ENCODE peak calls at places on chromosomes 1 and 21, in five cellular contexts. I is ascending aorta; Y is activated CD8-positive, alpha-beta T cell treated with anti-CD3 and anti-CD28 coated beads for 36 hours; V is choroid plexus epithelial cell; D is WERI-Rb-1. L is an unnamed sample.

GRCh38 chr1:12776801-12777557 is 3.4 kb downstream of the PRAMEF12 start:
- DNase-seq in V (no peak), Y (no peak), I (no peak), D (no peak), L (no peak)

GRCh38 chr1:29825941-29826415 is 589.7 kb downstream of the PTPRU start:
- DNase-seq in Y (no peak), V (no peak), D (no peak), I (no peak), L (no peak)

GRCh38 chr1:70874826-70875225 is 172.8 kb downstream of the PTGER3 start:
- DNase-seq in I (no peak), Y (no peak), V (no peak), D (no peak), L (no peak)

GRCh38 chr21:28018741-28019669 is 973.7 kb downstream of the LTN1 start:
- DNase-seq in V (peak; percentile 26), Y (no peak), I (no peak), D (no peak), L (peak; percentile 72)

GRCh38 chr1:210758261-210758660 is 375.7 kb downstream of the KCNH1 start:
- DNase-seq in D (no peak), Y (no peak), I (no peak), V (no peak), L (no peak)

GRCh38 chr1:101376121-101377095 is 139.6 kb downstream of the S1PR1 start:
- DNase-seq in V (no peak), D (no peak), Y (no peak), I (no peak), L (no peak)

GRCh38 chr1:190416239-190416638 is 61.4 kb downstream of the BRINP3 start:
- DNase-seq in I (no peak), V (no peak), Y (no peak), D (no peak), L (peak; percentile 2)

GRCh38 chr1:201740609-201741231 is 88.2 kb upstream of the IPO9 start:
- DNase-seq in Y (no peak), I (no peak), D (no peak), V (peak; percentile 58), L (no peak)

GRCh38 chr1:1260843-1261560 is 12.7 kb downstream of the UBE2J2 start:
- DNase-seq in V (no peak), Y (no peak), I (no peak), D (no peak), L (no peak)

GRCh38 chr1:110190282-110190929 is 19.7 kb upstream of the KCNC4 start:
- DNase-seq in D (no peak), Y (peak; percentile 49), I (no peak), V (no peak), L (no peak)

GRCh38 chr1:82485591-82486369 is 685.0 kb downstream of the ADGRL2 start:
- DNase-seq in Y (no peak), D (no peak), I (no peak), V (peak; percentile 85), L (no peak)

GRCh38 chr1:30537279-30537678 is 186.1 kb downstream of the MATN1 start:
- DNase-seq in Y (no peak), D (no peak), I (no peak), V (no peak), L (no peak)

GRCh38 chr1:9112961-9113880 is 15.7 kb downstream of the GPR157 start:
- DNase-seq in D (no peak), Y (no peak), V (no peak), I (no peak), L (no peak)

GRCh38 chr1:178536844-178537371 is 24.0 kb downstream of the TEX35 start:
- DNase-seq in Y (no peak), I (no peak), V (peak; percentile 99), D (no peak), L (no peak)

GRCh38 chr1:153790996-153791855 is 16.0 kb downstream of the SLC27A3 start:
- DNase-seq in I (no peak), Y (peak; percentile 62), V (peak; percentile 94), D (no peak), L (peak; percentile 93)

GRCh38 chr1:74195339-74195738 is 2.6 kb downstream of the LRRIQ3 start:
- DNase-seq in I (no peak), D (no peak), Y (no peak), V (no peak), L (no peak)

GRCh38 chr1:163824006-163824405 is 502.3 kb downstream of the NUF2 start:
- DNase-seq in Y (no peak), V (peak; percentile 63), I (no peak), D (no peak), L (no peak)

GRCh38 chr1:53324321-53324720 is 3.5 kb downstream of the LRP8 start:
- DNase-seq in I (no peak), D (no peak), V (no peak), Y (no peak), L (no peak)

DNA sequence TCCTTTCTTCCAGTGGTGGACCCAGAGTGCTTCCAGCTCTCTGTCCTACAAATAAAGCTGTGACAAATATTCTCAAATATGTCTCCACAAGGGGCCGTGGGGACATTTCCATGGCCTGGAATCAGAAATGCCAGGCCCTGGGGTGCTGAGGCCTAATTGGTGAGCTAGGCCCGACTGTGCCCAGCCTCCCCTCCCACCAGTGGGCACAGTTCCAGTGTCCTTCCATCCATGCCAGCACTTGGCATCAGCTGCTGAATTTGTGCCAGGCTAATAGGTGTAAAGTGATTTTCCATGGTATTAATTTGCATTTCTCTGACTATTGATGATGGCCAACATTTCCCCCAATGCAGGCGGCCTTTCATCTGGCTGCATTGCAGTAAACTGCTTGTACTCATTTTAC is 48.5 kb upstream of the B3GALT5 start:
- DNase-seq in I (no peak), V (no peak), Y (no peak), D (no peak), L (no peak)
- TF ChIP-seq CTCF in I (no peak), V (no peak), Y (no peak), D (no peak), L (no peak)

DNA sequence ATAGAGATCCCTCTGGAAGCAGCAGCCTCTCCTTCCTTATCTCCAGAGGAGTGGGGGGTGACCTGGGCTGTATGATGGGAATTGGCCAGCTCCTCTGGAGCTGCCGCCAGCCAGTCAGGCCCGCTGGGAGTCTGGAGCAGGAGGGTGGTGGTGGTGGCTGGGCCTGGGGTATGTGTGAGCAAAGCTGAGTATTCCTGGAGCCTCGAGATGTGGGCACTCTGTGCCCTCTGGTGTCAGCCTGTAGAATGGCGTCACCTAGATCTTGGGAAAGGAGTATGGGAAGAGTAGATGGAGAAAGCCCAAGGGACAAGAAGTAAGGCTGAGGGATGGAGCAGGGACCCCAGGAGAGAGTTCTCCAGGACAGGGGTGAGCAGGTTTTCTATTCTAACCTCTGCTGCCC is 16.0 kb downstream of the VANGL2 start:
- DNase-seq in Y (no peak), I (no peak), V (peak; percentile 58), D (peak; percentile 75), L (no peak)
- TF ChIP-seq CTCF in Y (no peak), I (no peak), V (peak; percentile 65), D (peak; percentile 86), L (peak; percentile 21)

DNA sequence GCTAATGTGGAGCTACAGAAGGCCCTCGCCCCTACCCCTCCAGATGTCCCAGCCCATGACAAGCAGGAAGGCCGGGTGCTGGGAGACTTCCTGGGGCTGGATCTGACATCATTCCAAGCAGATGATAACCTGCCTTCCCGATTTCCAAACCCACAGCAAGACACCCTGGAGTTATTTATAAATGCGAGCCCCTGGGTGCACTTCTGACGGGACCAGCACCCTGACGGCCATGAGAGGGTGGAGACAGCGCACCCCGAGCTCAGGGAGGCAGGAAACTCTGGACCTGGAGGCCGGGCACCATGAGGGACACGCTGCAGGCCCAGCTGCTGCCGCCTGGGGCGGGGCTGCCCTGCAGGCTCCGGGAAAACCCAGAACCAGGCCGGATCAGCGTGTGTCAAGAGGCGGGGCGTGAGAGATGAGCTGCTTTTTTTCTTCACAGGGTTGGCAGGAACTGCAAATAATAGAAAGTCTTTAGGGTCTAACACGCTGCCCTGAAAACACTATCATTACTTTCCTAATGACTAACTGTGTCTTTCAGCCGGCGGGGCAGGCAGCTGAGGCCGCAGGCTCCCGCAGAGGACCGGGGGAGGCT is 2.5 kb upstream of the PCBP3 start:
- DNase-seq in Y (no peak), V (peak; percentile 81), D (peak; percentile 90), I (no peak), L (peak; percentile 87)
- TF ChIP-seq CTCF in Y (no peak), V (peak; percentile 44), D (peak; percentile 51), I (no peak), L (peak; percentile 12)

DNA sequence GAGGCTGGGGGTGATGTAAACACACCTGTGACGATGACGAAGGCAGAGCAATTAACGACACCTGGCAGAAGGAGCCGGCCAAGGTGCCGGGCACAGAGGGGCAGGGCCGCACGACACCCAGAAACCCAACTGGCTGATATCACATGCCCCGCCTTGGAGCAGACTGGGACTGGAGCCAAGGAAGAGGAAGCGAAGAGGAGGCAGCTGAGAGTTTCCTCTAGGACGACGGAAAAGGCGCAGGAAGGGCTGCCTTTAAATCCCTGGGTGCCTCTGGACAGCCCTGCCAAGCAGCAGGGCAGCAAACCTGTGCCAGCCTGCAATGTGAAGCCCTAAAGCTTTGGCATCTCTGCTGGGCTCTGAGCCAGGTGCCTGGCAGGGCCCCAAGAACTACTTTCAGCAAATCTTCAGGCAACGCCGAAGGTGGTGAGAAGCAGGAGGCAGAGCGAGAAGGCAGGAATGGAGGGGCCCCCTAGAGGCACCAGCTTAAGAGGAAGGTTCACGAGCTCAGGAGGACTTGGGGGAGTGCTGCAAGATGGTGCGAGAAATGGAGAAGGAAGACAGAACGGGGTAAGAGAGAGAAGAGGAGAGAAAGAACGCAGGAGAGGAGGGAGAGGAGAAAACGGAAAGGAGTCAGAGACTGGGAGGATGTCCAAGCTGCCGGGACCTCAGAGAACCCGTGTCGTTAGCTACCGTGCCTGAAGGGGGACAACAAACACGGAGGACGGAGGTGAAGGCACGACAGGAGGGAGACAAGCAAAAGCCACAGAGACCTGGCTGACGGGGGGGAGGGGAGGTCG is 25.3 kb upstream of the PEF1 start:
- DNase-seq in D (peak; percentile 58), V (peak; percentile 73), Y (peak; percentile 40), I (peak; percentile 41), L (no peak)
- TF ChIP-seq CTCF in D (peak; percentile 12), V (peak; percentile 48), Y (no peak), I (peak; percentile 26), L (no peak)

GRCh38 chr1:7483634-7484383 is 287.3 kb upstream of the VAMP3 start:
- DNase-seq in V (no peak), Y (no peak), I (no peak), D (no peak), L (no peak)
- TF ChIP-seq CTCF in V (no peak), Y (no peak), I (no peak), D (no peak), L (no peak)

GRCh38 chr1:147243228-147243685 is 773 bp downstream of the CHD1L start:
- DNase-seq in D (peak; percentile 73), Y (peak; percentile 54), V (no peak), I (no peak), L (peak; percentile 58)
- TF ChIP-seq CTCF in D (peak; percentile 12), Y (peak; percentile 0), V (no peak), I (no peak), L (no peak)

GRCh38 chr1:61091455-61091854 is 9.1 kb downstream of the NFIA start:
- DNase-seq in D (no peak), Y (no peak), I (no peak), V (no peak), L (no peak)
- TF ChIP-seq CTCF in D (no peak), Y (no peak), I (no peak), V (no peak), L (no peak)